ENCODE peak calls at places on chromosomes 12 and 14, in nine cellular contexts. K is Jurkat, Clone E6-1; J is left ventricle myocardium inferior; B is testis; W is esophagus squamous epithelium; E is right lobe of liver; I is psoas muscle; L is IMR-90; Q is cardiac fibroblast. O is an unnamed sample.

GRCh38 chr14:68558096-68558495 is 234.8 kb downstream of the ZFP36L1 start:
- DNase-seq in E (no peak), Q (no peak), K (no peak), B (no peak), I (no peak), W (no peak), J (no peak), L (no peak), O (no peak)

GRCh38 chr14:23492618-23493272 is 23.2 kb downstream of the NGDN start:
- DNase-seq in W (no peak), I (no peak), B (no peak), E (no peak), J (no peak), K (no peak), Q (no peak), L (peak; percentile 13), O (no peak)

GRCh38 chr12:94560416-94561221 is 89.7 kb downstream of the TMCC3 start:
- DNase-seq in L (peak; percentile 53), K (no peak), W (no peak), E (no peak), J (no peak), B (no peak), Q (no peak), I (no peak), O (no peak)

GRCh38 chr14:32300146-32300545 is 29.0 kb upstream of the AKAP6 start:
- DNase-seq in K (no peak), B (peak; percentile 63), L (no peak), J (no peak), W (no peak), E (no peak), I (no peak), Q (no peak), O (no peak)

GRCh38 chr14:68518910-68519686 is 273.8 kb downstream of the ZFP36L1 start:
- DNase-seq in K (no peak), J (peak; percentile 41), L (peak; percentile 63), I (no peak), W (no peak), Q (peak; percentile 86), E (no peak), B (no peak), O (no peak)

GRCh38 chr14:61524211-61524806 is 171.0 kb upstream of the HIF1A start:
- DNase-seq in B (no peak), W (no peak), J (no peak), K (no peak), I (no peak), E (no peak), Q (peak; percentile 87), L (peak; percentile 74), O (no peak)

GRCh38 chr12:47547077-47547476 is 158.8 kb downstream of the RPAP3 start:
- DNase-seq in J (no peak), B (no peak), I (no peak), L (peak; percentile 69), K (no peak), W (no peak), E (no peak), Q (peak; percentile 51), O (no peak)

GRCh38 chr12:13082866-13083265 is 20.6 kb downstream of the GSG1 start:
- DNase-seq in J (no peak), L (no peak), E (no peak), Q (no peak), I (no peak), K (no peak), W (no peak), B (no peak), O (no peak)

GRCh38 chr12:27821259-27821973 is 41.4 kb upstream of the MANSC4 start:
- DNase-seq in L (peak; percentile 85), J (no peak), B (peak; percentile 49), I (no peak), Q (peak; percentile 81), K (peak; percentile 53), E (no peak), W (no peak), O (no peak)

GRCh38 chr12:71780207-71780822 is 25.7 kb downstream of the RAB21 start:
- DNase-seq in B (peak; percentile 42), I (no peak), L (peak; percentile 50), J (no peak), E (peak; percentile 26), W (no peak), K (peak; percentile 27), Q (peak; percentile 60), O (no peak)

GRCh38 chr12:80781313-80781712 is 64.6 kb downstream of the MYF5 start:
- DNase-seq in E (no peak), K (no peak), J (no peak), W (no peak), Q (no peak), L (no peak), I (no peak), B (no peak), O (no peak)
- H3K4me3 ChIP-seq in E (no peak overlapping the region), K (no peak overlapping the region), J (no peak overlapping the region), W (no peak overlapping the region), Q (no peak overlapping the region), L (no peak overlapping the region), I (no peak overlapping the region), B (no peak overlapping the region), O (no peak overlapping the region)

GRCh38 chr12:25040593-25040992 is 91.7 kb upstream of the BCAT1 start:
- DNase-seq in Q (no peak), K (no peak), E (no peak), B (no peak), J (no peak), I (no peak), W (no peak), L (no peak), O (no peak)
- H3K4me3 ChIP-seq in Q (no peak overlapping the region), K (no peak overlapping the region), E (no peak overlapping the region), B (no peak overlapping the region), J (no peak overlapping the region), I (no peak overlapping the region), W (no peak overlapping the region), L (no peak overlapping the region), O (no peak overlapping the region)

DNA sequence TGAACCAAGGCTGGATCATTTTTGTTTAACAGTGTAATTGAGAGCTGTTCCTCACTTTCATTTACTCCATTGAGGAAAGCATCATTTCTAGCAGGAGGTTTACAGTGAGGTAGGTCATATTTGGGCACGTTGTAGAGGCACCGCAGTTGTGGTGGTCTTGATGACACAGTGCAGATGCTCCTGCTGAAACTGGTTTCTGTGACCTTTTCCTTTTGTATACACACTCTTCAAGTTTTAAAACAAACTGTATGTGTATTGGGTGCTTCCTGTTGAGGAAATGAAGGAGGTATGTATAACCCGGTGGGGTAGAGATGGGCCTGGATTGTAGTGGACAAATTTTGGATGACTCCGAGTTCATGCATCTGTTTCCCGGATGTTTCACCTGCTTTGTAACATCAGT is 456.3 kb upstream of the RGS6 start:
- DNase-seq in K (peak; percentile 32), L (no peak), Q (no peak), E (no peak), B (no peak), I (no peak), J (no peak), W (no peak), O (no peak)
- H3K4me3 ChIP-seq in K (no peak overlapping the region), L (no peak overlapping the region), Q (no peak overlapping the region), E (no peak overlapping the region), B (no peak overlapping the region), I (no peak overlapping the region), J (no peak overlapping the region), W (no peak overlapping the region), O (no peak overlapping the region)

GRCh38 chr14:77886010-77886409 is 86.1 kb downstream of the ADCK1 start:
- DNase-seq in J (no peak), Q (no peak), K (no peak), L (no peak), I (no peak), E (no peak), W (no peak), B (no peak), O (no peak)

GRCh38 chr14:77883479-77884238 is 83.8 kb downstream of the ADCK1 start:
- DNase-seq in I (no peak), K (no peak), Q (no peak), L (no peak), J (no peak), E (no peak), W (no peak), B (no peak), O (no peak)

GRCh38 chr14:77882631-77883030 is 82.7 kb downstream of the ADCK1 start:
- DNase-seq in E (no peak), Q (peak; percentile 48), J (no peak), B (no peak), I (no peak), W (no peak), K (no peak), L (no peak), O (no peak)

GRCh38 chr14:77882098-77882497 is 82.2 kb downstream of the ADCK1 start:
- DNase-seq in J (peak; percentile 71), K (peak; percentile 18), B (no peak), L (no peak), I (peak; percentile 24), W (no peak), E (no peak), Q (peak; percentile 18), O (no peak)

GRCh38 chr14:77885363-77885762 is 85.5 kb downstream of the ADCK1 start:
- DNase-seq in L (no peak), B (no peak), I (no peak), E (no peak), J (no peak), K (no peak), W (no peak), Q (no peak), O (no peak)
- H3K4me3 ChIP-seq in L (no peak overlapping the region), B (no peak overlapping the region), I (no peak overlapping the region), E (no peak overlapping the region), J (no peak overlapping the region), K (no peak overlapping the region), W (no peak overlapping the region), Q (no peak overlapping the region), O (no peak overlapping the region)

DNA sequence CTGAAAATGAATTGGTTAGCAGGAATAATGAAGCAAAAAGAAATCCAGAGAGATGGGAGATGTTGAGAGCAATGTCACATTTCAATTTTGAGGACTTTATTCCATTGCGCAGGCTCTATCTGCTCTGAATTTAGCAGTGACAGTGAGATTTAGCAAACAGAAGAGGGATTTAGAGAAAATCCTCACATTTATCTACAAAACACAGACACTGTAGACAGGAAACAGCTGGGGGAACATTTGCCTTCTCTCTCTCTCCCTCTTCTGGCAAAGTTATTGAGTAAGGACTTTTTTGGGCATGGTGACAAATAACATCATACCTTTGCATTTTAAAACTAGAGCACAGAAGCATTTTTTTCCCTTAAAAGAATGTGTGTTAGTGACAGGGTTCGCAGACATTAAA is at the start of gene IGF1:
- DNase-seq in Q (peak; percentile 73), E (no peak), I (no peak), W (no peak), J (no peak), K (peak; percentile 40), B (peak; percentile 23), L (peak; percentile 61), O (no peak)
- H3K4me3 ChIP-seq in Q (no peak within 1 kb of the TSS), E (peak within 1 kb of the TSS; percentile 47), I (peak within 1 kb of the TSS; percentile 64), W (peak within 1 kb of the TSS; percentile 23), J (peak within 1 kb of the TSS; percentile 57), K (no peak within 1 kb of the TSS), B (peak within 1 kb of the TSS; percentile 45), L (no peak within 1 kb of the TSS), O (peak within 1 kb of the TSS; percentile 16)